ENCODE peak calls at places on chromosomes 16 and 17, in seven cellular contexts. R is midbrain; Y is CD8-positive, alpha-beta T cell; D is astrocyte of the spinal cord; E is cardiac muscle cell; K is M059J; B is heart right ventricle. L is an unnamed sample.

GRCh38 chr16:47916266-47916665 is 239.5 kb downstream of the ABCC12 start:
- DNase-seq in D (peak), K (peak), B (no peak), E (no peak), R (no peak), Y (no peak), L (no peak)

GRCh38 chr16:12551530-12551929 is 252.2 kb downstream of the CPPED1 start:
- DNase-seq in Y (no peak), B (no peak), R (no peak), K (no peak), D (no peak), E (no peak), L (no peak)

GRCh38 chr17:63537001-63537400 is 13.3 kb upstream of the DCAF7 start:
- DNase-seq in Y (no peak), E (no peak), D (no peak), K (peak), R (no peak), B (no peak), L (no peak)

GRCh38 chr16:87233928-87234327 is 83.3 kb downstream of the C16orf95 start:
- DNase-seq in D (peak), K (peak), E (no peak), R (no peak), B (no peak), Y (no peak), L (no peak)

GRCh38 chr16:27799866-27800265 is 249.9 kb downstream of the KATNIP start:
- DNase-seq in Y (no peak), R (no peak), D (no peak), E (no peak), K (no peak), B (no peak), L (no peak)

GRCh38 chr17:79861371-79862216 is 22.4 kb upstream of the CBX4 start:
- DNase-seq in D (no peak), E (no peak), K (no peak), R (no peak), B (no peak), Y (no peak), L (no peak)

GRCh38 chr17:19876524-19877161 is 8.9 kb upstream of the ULK2 start:
- DNase-seq in R (peak), Y (peak), E (no peak), K (no peak), D (no peak), B (peak), L (no peak)

GRCh38 chr16:58847902-58848661 is 114.0 kb upstream of the GOT2 start:
- DNase-seq in K (no peak), Y (no peak), B (no peak), E (no peak), D (no peak), R (no peak), L (no peak)

GRCh38 chr17:15260376-15261062 is 4.6 kb downstream of the PMP22 start:
- DNase-seq in B (peak), K (peak), R (peak), Y (peak), E (peak), D (peak), L (peak)

GRCh38 chr16:15856901-15857778 is at the start of gene MYH11:
- DNase-seq in Y (no peak), K (no peak), R (no peak), B (no peak), E (peak), D (no peak), L (no peak)

GRCh38 chr17:82097187-82097918 is 683 bp downstream of the FASN start:
- DNase-seq in D (peak), K (peak), B (peak), Y (no peak), E (peak), R (peak), L (peak)

GRCh38 chr17:61734012-61734411 is 129.3 kb downstream of the BRIP1 start:
- DNase-seq in D (no peak), Y (no peak), K (no peak), R (no peak), E (no peak), B (no peak), L (no peak)

GRCh38 chr16:68732068-68732680 is 4.9 kb upstream of the CDH1 start:
- DNase-seq in K (peak), D (peak), B (no peak), R (no peak), E (peak), Y (no peak), L (no peak)

GRCh38 chr16:50251375-50252081 is 14.8 kb upstream of the ADCY7 start:
- DNase-seq in K (peak), Y (no peak), R (no peak), B (no peak), D (peak), E (no peak), L (no peak)

GRCh38 chr17:45895304-45895968 is 1.1 kb downstream of the MAPT start:
- DNase-seq in R (peak), Y (no peak), D (peak), K (no peak), B (no peak), E (peak), L (peak)

GRCh38 chr17:31740611-31741082 is 118.4 kb downstream of the COPRS start:
- DNase-seq in Y (no peak), K (peak), E (no peak), B (no peak), R (no peak), D (peak), L (no peak)

GRCh38 chr17:17413215-17413792 is 63.5 kb upstream of the MED9 start:
- DNase-seq in R (no peak), Y (no peak), B (no peak), K (peak), D (no peak), E (no peak), L (no peak)

L was measured in frontal cortex.